ENCODE peak calls at places on chromosomes 5 and 9, in nine cellular contexts. One of them, this sample, is unnamed. For H3K27me3, the result is how much of the 10 kb centered on the place peaks cover.

GRCh38 chr5:169803077-169803981 is 166.3 kb downstream of the DOCK2 start:
- DNase-seq in aorta: no peak
- DNase-seq in Panc1: no peak
- DNase-seq in fibroblast of lung: peak
- DNase-seq in mammary epithelial cell: no peak
- DNase-seq in CD4-positive, CD25-positive, alpha-beta regulatory T cell: no peak
- DNase-seq in mesendoderm: peak
- DNase-seq in upper lobe of right lung: no peak
- DNase-seq in thyroid gland: no peak
- DNase-seq in this sample: no peak

GRCh38 chr5:42951847-42952411 is 88.2 kb downstream of the ANXA2R start:
- DNase-seq in aorta: peak
- DNase-seq in Panc1: no peak
- DNase-seq in fibroblast of lung: peak
- DNase-seq in mammary epithelial cell: no peak
- DNase-seq in CD4-positive, CD25-positive, alpha-beta regulatory T cell: peak
- DNase-seq in mesendoderm: no peak
- DNase-seq in upper lobe of right lung: no peak
- DNase-seq in thyroid gland: no peak
- DNase-seq in this sample: peak

GRCh38 chr5:176180339-176180738 is 57.9 kb upstream of the SIMC1 start:
- DNase-seq in aorta: no peak
- DNase-seq in Panc1: no peak
- DNase-seq in fibroblast of lung: peak
- DNase-seq in mammary epithelial cell: peak
- DNase-seq in CD4-positive, CD25-positive, alpha-beta regulatory T cell: no peak
- DNase-seq in mesendoderm: no peak
- DNase-seq in upper lobe of right lung: no peak
- DNase-seq in thyroid gland: no peak
- DNase-seq in this sample: no peak

GRCh38 chr9:10835791-10836463 is 223.1 kb upstream of the PTPRD start:
- DNase-seq in aorta: no peak
- DNase-seq in Panc1: no peak
- DNase-seq in fibroblast of lung: no peak
- DNase-seq in mammary epithelial cell: no peak
- DNase-seq in CD4-positive, CD25-positive, alpha-beta regulatory T cell: no peak
- DNase-seq in mesendoderm: no peak
- DNase-seq in upper lobe of right lung: no peak
- DNase-seq in thyroid gland: no peak
- DNase-seq in this sample: no peak

GRCh38 chr5:133744030-133744645 is 131.8 kb upstream of the FSTL4 start:
- DNase-seq in aorta: no peak
- DNase-seq in Panc1: no peak
- DNase-seq in fibroblast of lung: no peak
- DNase-seq in mammary epithelial cell: no peak
- DNase-seq in CD4-positive, CD25-positive, alpha-beta regulatory T cell: no peak
- DNase-seq in mesendoderm: no peak
- DNase-seq in upper lobe of right lung: no peak
- DNase-seq in thyroid gland: no peak
- DNase-seq in this sample: no peak

GRCh38 chr5:39076757-39077475 is 2.7 kb upstream of the RICTOR start:
- DNase-seq in aorta: no peak
- DNase-seq in Panc1: no peak
- DNase-seq in fibroblast of lung: peak
- DNase-seq in mammary epithelial cell: peak
- DNase-seq in CD4-positive, CD25-positive, alpha-beta regulatory T cell: peak
- DNase-seq in mesendoderm: no peak
- DNase-seq in upper lobe of right lung: no peak
- DNase-seq in thyroid gland: no peak
- DNase-seq in this sample: no peak

GRCh38 chr5:149828161-149829011 is 98.3 kb downstream of the PPARGC1B start:
- DNase-seq in aorta: peak
- DNase-seq in Panc1: peak
- DNase-seq in fibroblast of lung: peak
- DNase-seq in mammary epithelial cell: peak
- DNase-seq in CD4-positive, CD25-positive, alpha-beta regulatory T cell: peak
- DNase-seq in mesendoderm: peak
- DNase-seq in upper lobe of right lung: peak
- DNase-seq in thyroid gland: peak
- DNase-seq in this sample: peak

GRCh38 chr9:34079181-34079580 is 30.5 kb upstream of the UBAP2 start:
- DNase-seq in aorta: no peak
- DNase-seq in Panc1: peak
- DNase-seq in fibroblast of lung: peak
- DNase-seq in mammary epithelial cell: peak
- DNase-seq in CD4-positive, CD25-positive, alpha-beta regulatory T cell: no peak
- DNase-seq in mesendoderm: peak
- DNase-seq in upper lobe of right lung: no peak
- DNase-seq in thyroid gland: no peak
- DNase-seq in this sample: no peak

GRCh38 chr5:131304414-131304813 is 40.6 kb downstream of the CDC42SE2 start:
- DNase-seq in aorta: no peak
- DNase-seq in Panc1: no peak
- DNase-seq in fibroblast of lung: no peak
- DNase-seq in mammary epithelial cell: no peak
- DNase-seq in CD4-positive, CD25-positive, alpha-beta regulatory T cell: no peak
- DNase-seq in mesendoderm: no peak
- DNase-seq in upper lobe of right lung: no peak
- DNase-seq in thyroid gland: no peak
- DNase-seq in this sample: no peak

GRCh38 chr5:75536694-75537360 is 25.1 kb downstream of the POLK start:
- DNase-seq in aorta: peak
- DNase-seq in Panc1: no peak
- DNase-seq in fibroblast of lung: no peak
- DNase-seq in mammary epithelial cell: no peak
- DNase-seq in CD4-positive, CD25-positive, alpha-beta regulatory T cell: no peak
- DNase-seq in mesendoderm: peak
- DNase-seq in upper lobe of right lung: no peak
- DNase-seq in thyroid gland: no peak
- DNase-seq in this sample: no peak

GRCh38 chr9:30301271-30301963 is 2083.0 kb upstream of the ACO1 start:
- DNase-seq in aorta: peak
- DNase-seq in Panc1: no peak
- DNase-seq in fibroblast of lung: no peak
- DNase-seq in mammary epithelial cell: no peak
- DNase-seq in CD4-positive, CD25-positive, alpha-beta regulatory T cell: no peak
- DNase-seq in mesendoderm: peak
- DNase-seq in upper lobe of right lung: no peak
- DNase-seq in thyroid gland: no peak
- DNase-seq in this sample: no peak

GRCh38 chr5:170739446-170739845 is 44.1 kb upstream of the GABRP start:
- DNase-seq in aorta: no peak
- DNase-seq in Panc1: no peak
- DNase-seq in fibroblast of lung: no peak
- DNase-seq in mammary epithelial cell: no peak
- DNase-seq in CD4-positive, CD25-positive, alpha-beta regulatory T cell: no peak
- DNase-seq in mesendoderm: no peak
- DNase-seq in upper lobe of right lung: no peak
- DNase-seq in thyroid gland: no peak
- DNase-seq in this sample: no peak

GRCh38 chr5:132489871-132490483 is 596 bp downstream of the IRF1 start:
- DNase-seq in aorta: peak
- DNase-seq in Panc1: no peak
- DNase-seq in fibroblast of lung: peak
- DNase-seq in mammary epithelial cell: no peak
- DNase-seq in CD4-positive, CD25-positive, alpha-beta regulatory T cell: peak
- DNase-seq in mesendoderm: no peak
- DNase-seq in upper lobe of right lung: peak
- DNase-seq in thyroid gland: peak
- DNase-seq in this sample: no peak

GRCh38 chr5:132487095-132487428 is 3.5 kb downstream of the IRF1 start:
- DNase-seq in aorta: no peak
- DNase-seq in Panc1: no peak
- DNase-seq in fibroblast of lung: no peak
- DNase-seq in mammary epithelial cell: no peak
- DNase-seq in CD4-positive, CD25-positive, alpha-beta regulatory T cell: no peak
- DNase-seq in mesendoderm: no peak
- DNase-seq in upper lobe of right lung: peak
- DNase-seq in thyroid gland: no peak
- DNase-seq in this sample: no peak

GRCh38 chr5:132489051-132489770 is 1.4 kb downstream of the IRF1 start:
- DNase-seq in aorta: no peak
- DNase-seq in Panc1: no peak
- DNase-seq in fibroblast of lung: no peak
- DNase-seq in mammary epithelial cell: no peak
- DNase-seq in CD4-positive, CD25-positive, alpha-beta regulatory T cell: no peak
- DNase-seq in mesendoderm: no peak
- DNase-seq in upper lobe of right lung: peak
- DNase-seq in thyroid gland: no peak
- DNase-seq in this sample: peak

GRCh38 chr5:132487841-132488555 is 2.6 kb downstream of the IRF1 start:
- DNase-seq in aorta: no peak
- DNase-seq in Panc1: no peak
- DNase-seq in fibroblast of lung: no peak
- DNase-seq in mammary epithelial cell: no peak
- DNase-seq in CD4-positive, CD25-positive, alpha-beta regulatory T cell: no peak
- DNase-seq in mesendoderm: no peak
- DNase-seq in upper lobe of right lung: peak
- DNase-seq in thyroid gland: no peak
- DNase-seq in this sample: no peak

GRCh38 chr5:132488590-132488989 is 2.0 kb downstream of the IRF1 start:
- DNase-seq in aorta: no peak
- DNase-seq in Panc1: no peak
- DNase-seq in fibroblast of lung: no peak
- DNase-seq in mammary epithelial cell: no peak
- DNase-seq in CD4-positive, CD25-positive, alpha-beta regulatory T cell: no peak
- DNase-seq in mesendoderm: no peak
- DNase-seq in upper lobe of right lung: no peak
- DNase-seq in thyroid gland: no peak
- DNase-seq in this sample: peak
- H3K27ac ChIP-seq in aorta: no peak
- H3K27ac ChIP-seq in Panc1: no peak
- H3K27ac ChIP-seq in fibroblast of lung: no peak
- H3K27ac ChIP-seq in mammary epithelial cell: no peak
- H3K27ac ChIP-seq in CD4-positive, CD25-positive, alpha-beta regulatory T cell: peak
- H3K27ac ChIP-seq in mesendoderm: no peak
- H3K27ac ChIP-seq in upper lobe of right lung: peak
- H3K27ac ChIP-seq in thyroid gland: no peak
- H3K27ac ChIP-seq in this sample: peak

GRCh38 chr9:68493953-68494541 is 46.6 kb downstream of the TMEM252 start:
- DNase-seq in aorta: no peak
- DNase-seq in Panc1: no peak
- DNase-seq in fibroblast of lung: peak
- DNase-seq in mammary epithelial cell: no peak
- DNase-seq in CD4-positive, CD25-positive, alpha-beta regulatory T cell: no peak
- DNase-seq in mesendoderm: no peak
- DNase-seq in upper lobe of right lung: no peak
- DNase-seq in thyroid gland: no peak
- DNase-seq in this sample: no peak

GRCh38 chr9:68497629-68498028 is 43.1 kb downstream of the TMEM252 start:
- DNase-seq in aorta: no peak
- DNase-seq in Panc1: no peak
- DNase-seq in fibroblast of lung: no peak
- DNase-seq in mammary epithelial cell: no peak
- DNase-seq in CD4-positive, CD25-positive, alpha-beta regulatory T cell: no peak
- DNase-seq in mesendoderm: no peak
- DNase-seq in upper lobe of right lung: no peak
- DNase-seq in thyroid gland: no peak
- DNase-seq in this sample: no peak

GRCh38 chr9:68496356-68496755 is 44.3 kb downstream of the TMEM252 start:
- DNase-seq in aorta: no peak
- DNase-seq in Panc1: no peak
- DNase-seq in fibroblast of lung: no peak
- DNase-seq in mammary epithelial cell: no peak
- DNase-seq in CD4-positive, CD25-positive, alpha-beta regulatory T cell: no peak
- DNase-seq in mesendoderm: no peak
- DNase-seq in upper lobe of right lung: no peak
- DNase-seq in thyroid gland: no peak
- DNase-seq in this sample: no peak

GRCh38 chr9:68492801-68493200 is 47.9 kb downstream of the TMEM252 start:
- DNase-seq in aorta: no peak
- DNase-seq in Panc1: no peak
- DNase-seq in fibroblast of lung: no peak
- DNase-seq in mammary epithelial cell: no peak
- DNase-seq in CD4-positive, CD25-positive, alpha-beta regulatory T cell: no peak
- DNase-seq in mesendoderm: peak
- DNase-seq in upper lobe of right lung: no peak
- DNase-seq in thyroid gland: no peak
- DNase-seq in this sample: no peak

GRCh38 chr9:68495287-68495686 is 45.4 kb downstream of the TMEM252 start:
- DNase-seq in aorta: no peak
- DNase-seq in Panc1: no peak
- DNase-seq in fibroblast of lung: no peak
- DNase-seq in mammary epithelial cell: no peak
- DNase-seq in CD4-positive, CD25-positive, alpha-beta regulatory T cell: no peak
- DNase-seq in mesendoderm: no peak
- DNase-seq in upper lobe of right lung: no peak
- DNase-seq in thyroid gland: no peak
- DNase-seq in this sample: no peak
- H3K27me3 ChIP-seq in aorta: under half
- H3K27me3 ChIP-seq in Panc1: under half
- H3K27me3 ChIP-seq in fibroblast of lung: under half
- H3K27me3 ChIP-seq in mammary epithelial cell: under half
- H3K27me3 ChIP-seq in CD4-positive, CD25-positive, alpha-beta regulatory T cell: under half
- H3K27me3 ChIP-seq in mesendoderm: under half
- H3K27me3 ChIP-seq in upper lobe of right lung: under half
- H3K27me3 ChIP-seq in thyroid gland: under half
- H3K27me3 ChIP-seq in this sample: under half

DNA sequence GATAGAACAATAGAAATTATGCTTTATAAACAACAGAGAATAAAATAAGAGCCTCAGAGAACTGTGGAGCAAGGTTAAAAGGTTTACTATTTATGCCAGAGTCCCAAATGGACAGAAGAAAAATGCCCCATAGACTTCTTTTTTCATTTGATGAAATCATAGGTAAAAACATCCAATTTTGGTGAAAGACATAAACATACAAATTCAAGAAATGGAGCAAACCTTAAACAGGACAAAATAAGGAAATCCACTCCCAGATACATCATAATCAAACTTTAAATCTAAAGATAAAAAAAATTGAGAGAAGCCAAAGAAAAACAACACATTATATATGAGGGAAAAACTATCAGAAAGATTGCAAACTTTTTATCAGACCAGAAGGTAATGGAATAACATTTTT is 182.8 kb downstream of the GADD45G start:
- DNase-seq in aorta: no peak
- DNase-seq in Panc1: no peak
- DNase-seq in fibroblast of lung: no peak
- DNase-seq in mammary epithelial cell: no peak
- DNase-seq in CD4-positive, CD25-positive, alpha-beta regulatory T cell: no peak
- DNase-seq in mesendoderm: no peak
- DNase-seq in upper lobe of right lung: no peak
- DNase-seq in thyroid gland: no peak
- DNase-seq in this sample: no peak
- H3K4me3 ChIP-seq in aorta: no peak
- H3K4me3 ChIP-seq in Panc1: no peak
- H3K4me3 ChIP-seq in fibroblast of lung: no peak
- H3K4me3 ChIP-seq in mammary epithelial cell: no peak
- H3K4me3 ChIP-seq in CD4-positive, CD25-positive, alpha-beta regulatory T cell: no peak
- H3K4me3 ChIP-seq in mesendoderm: no peak
- H3K4me3 ChIP-seq in upper lobe of right lung: no peak
- H3K4me3 ChIP-seq in thyroid gland: no peak
- H3K4me3 ChIP-seq in this sample: no peak

DNA sequence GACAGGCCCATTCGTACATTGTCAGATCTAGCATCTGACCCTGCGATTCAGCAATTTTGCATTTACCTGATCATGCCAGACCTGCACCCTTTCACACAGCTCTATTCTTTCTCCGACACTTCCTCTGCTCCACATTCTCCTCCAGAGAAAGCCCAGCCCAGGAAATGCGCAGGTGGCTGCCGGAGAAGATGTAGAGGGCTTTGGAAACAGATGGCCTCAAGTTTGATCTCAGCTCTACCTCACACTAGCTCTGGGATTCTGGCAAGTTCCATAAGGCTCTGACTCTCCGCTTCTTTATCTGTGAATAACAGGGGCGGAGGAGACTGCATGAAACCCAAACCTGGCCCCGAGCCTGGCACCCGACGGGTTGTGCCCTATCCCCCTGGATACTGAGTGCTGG is 61.5 kb downstream of the GABBR2 start:
- DNase-seq in aorta: no peak
- DNase-seq in Panc1: no peak
- DNase-seq in fibroblast of lung: no peak
- DNase-seq in mammary epithelial cell: no peak
- DNase-seq in CD4-positive, CD25-positive, alpha-beta regulatory T cell: no peak
- DNase-seq in mesendoderm: no peak
- DNase-seq in upper lobe of right lung: no peak
- DNase-seq in thyroid gland: no peak
- DNase-seq in this sample: no peak
- H3K27ac ChIP-seq in aorta: no peak
- H3K27ac ChIP-seq in Panc1: no peak
- H3K27ac ChIP-seq in fibroblast of lung: no peak
- H3K27ac ChIP-seq in mammary epithelial cell: no peak
- H3K27ac ChIP-seq in CD4-positive, CD25-positive, alpha-beta regulatory T cell: no peak
- H3K27ac ChIP-seq in mesendoderm: no peak
- H3K27ac ChIP-seq in upper lobe of right lung: no peak
- H3K27ac ChIP-seq in thyroid gland: no peak
- H3K27ac ChIP-seq in this sample: no peak